ENCODE peak calls at places on chromosomes 4 and X, in four cellular contexts. One of them, this sample, is unnamed. For H3K36me3, the result is how much of the 10 kb centered on the place peaks cover.

GRCh38 chrX:68699960-68700746 is 52.7 kb downstream of the STARD8 start:
- DNase-seq in esophagus muscularis mucosa: no peak
- DNase-seq in MM.1S: no peak
- DNase-seq in OCI-LY7: no peak
- DNase-seq in this sample: no peak

GRCh38 chr4:46386570-46386969 is 3.4 kb downstream of the GABRA2 start:
- DNase-seq in esophagus muscularis mucosa: no peak
- DNase-seq in MM.1S: no peak
- DNase-seq in OCI-LY7: no peak
- DNase-seq in this sample: no peak

GRCh38 chrX:13270360-13270759 is 49.5 kb downstream of the ATXN3L start:
- DNase-seq in esophagus muscularis mucosa: no peak
- DNase-seq in MM.1S: no peak
- DNase-seq in OCI-LY7: no peak
- DNase-seq in this sample: no peak

GRCh38 chrX:13110427-13111324 is 66.3 kb upstream of the FAM9C start:
- DNase-seq in esophagus muscularis mucosa: no peak
- DNase-seq in MM.1S: no peak
- DNase-seq in OCI-LY7: no peak
- DNase-seq in this sample: no peak

GRCh38 chr4:96205143-96205542 is 365.2 kb downstream of the PDHA2 start:
- DNase-seq in esophagus muscularis mucosa: no peak
- DNase-seq in MM.1S: no peak
- DNase-seq in OCI-LY7: no peak
- DNase-seq in this sample: no peak

GRCh38 chr4:102832667-102833066 is 5.3 kb upstream of the UBE2D3 start:
- DNase-seq in esophagus muscularis mucosa: no peak
- DNase-seq in MM.1S: no peak
- DNase-seq in OCI-LY7: no peak
- DNase-seq in this sample: no peak

GRCh38 chr4:119268466-119268865 is 53.5 kb downstream of the FABP2 start:
- DNase-seq in esophagus muscularis mucosa: no peak
- DNase-seq in MM.1S: no peak
- DNase-seq in OCI-LY7: no peak
- DNase-seq in this sample: no peak

GRCh38 chr4:124947622-124948265 is 235.2 kb upstream of the ANKRD50 start:
- DNase-seq in esophagus muscularis mucosa: no peak
- DNase-seq in MM.1S: peak
- DNase-seq in OCI-LY7: no peak
- DNase-seq in this sample: no peak

GRCh38 chrX:134676440-134676839 is 18.2 kb upstream of the PLAC1 start:
- DNase-seq in esophagus muscularis mucosa: no peak
- DNase-seq in MM.1S: no peak
- DNase-seq in OCI-LY7: no peak
- DNase-seq in this sample: no peak

GRCh38 chrX:84865113-84865512 is 138.6 kb upstream of the APOOL start:
- DNase-seq in esophagus muscularis mucosa: no peak
- DNase-seq in MM.1S: no peak
- DNase-seq in OCI-LY7: no peak
- DNase-seq in this sample: no peak

GRCh38 chrX:9683350-9683749 is 82.3 kb downstream of the GPR143 start:
- DNase-seq in esophagus muscularis mucosa: no peak
- DNase-seq in MM.1S: no peak
- DNase-seq in OCI-LY7: no peak
- DNase-seq in this sample: no peak

GRCh38 chr4:184288451-184289178 is 70.9 kb upstream of the ENPP6 start:
- DNase-seq in esophagus muscularis mucosa: peak
- DNase-seq in MM.1S: peak
- DNase-seq in OCI-LY7: peak
- DNase-seq in this sample: peak

GRCh38 chr4:2803624-2804448 is 11.0 kb downstream of the SH3BP2 start:
- DNase-seq in esophagus muscularis mucosa: no peak
- DNase-seq in MM.1S: no peak
- DNase-seq in OCI-LY7: no peak
- DNase-seq in this sample: no peak

DNA sequence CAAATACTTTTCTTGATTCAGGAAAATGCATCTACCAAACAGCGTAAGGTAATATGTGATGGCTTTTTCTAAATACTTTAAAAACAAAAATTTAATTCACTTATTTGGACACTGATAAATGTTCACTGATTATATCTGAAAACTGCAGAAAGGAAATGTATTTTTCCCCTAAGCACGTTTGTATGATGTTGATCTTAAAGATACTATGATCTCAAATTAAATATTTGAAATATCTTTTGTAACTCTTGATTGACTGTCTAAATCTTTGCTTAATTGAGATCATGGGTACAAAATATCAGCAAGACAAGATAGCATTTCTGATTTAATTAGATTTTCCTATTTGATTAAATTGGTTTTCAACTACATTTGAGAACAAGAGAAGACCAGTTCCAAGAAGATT is 281.0 kb upstream of the UGT8 start:
- DNase-seq in esophagus muscularis mucosa: no peak
- DNase-seq in MM.1S: no peak
- DNase-seq in OCI-LY7: no peak
- DNase-seq in this sample: no peak
- TF ChIP-seq CTCF in esophagus muscularis mucosa: no peak
- TF ChIP-seq CTCF in MM.1S: no peak
- TF ChIP-seq CTCF in OCI-LY7: no peak
- TF ChIP-seq CTCF in this sample: no peak

GRCh38 chr4:6773616-6774540 is 8.6 kb upstream of the KIAA0232 start:
- DNase-seq in esophagus muscularis mucosa: no peak
- DNase-seq in MM.1S: no peak
- DNase-seq in OCI-LY7: no peak
- DNase-seq in this sample: no peak
- H3K4me3 ChIP-seq in esophagus muscularis mucosa: no peak
- H3K4me3 ChIP-seq in MM.1S: no peak
- H3K4me3 ChIP-seq in OCI-LY7: no peak
- H3K4me3 ChIP-seq in this sample: no peak

DNA sequence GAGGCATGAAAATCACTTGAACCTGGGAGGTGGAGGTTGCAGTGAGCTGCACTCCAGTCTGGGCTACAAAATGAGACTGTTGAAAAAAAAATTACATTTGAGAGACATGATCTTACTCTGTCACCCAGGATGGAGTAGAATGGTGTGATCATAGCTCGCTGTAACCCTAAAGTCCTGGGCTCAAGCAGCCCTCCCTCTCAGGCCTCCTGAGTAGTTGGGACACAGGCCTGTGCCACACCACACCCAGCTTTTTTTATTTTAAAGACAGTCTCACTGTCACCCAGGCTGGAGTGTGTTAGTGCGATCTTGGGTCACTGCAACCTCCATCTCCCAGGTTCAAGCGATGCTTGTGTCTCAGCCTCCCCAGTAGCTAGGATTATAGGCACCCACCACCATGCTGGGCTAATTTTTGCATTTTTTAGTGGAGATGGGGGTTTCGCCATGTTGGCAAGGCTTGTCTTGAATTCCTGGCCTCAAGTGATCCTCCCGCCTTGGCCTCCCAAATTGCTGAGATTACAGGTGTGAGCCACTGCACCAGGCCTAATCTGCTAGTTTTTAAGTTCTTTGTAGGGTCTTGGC is 6.1 kb downstream of the RPS3A start:
- DNase-seq in esophagus muscularis mucosa: no peak
- DNase-seq in MM.1S: no peak
- DNase-seq in OCI-LY7: no peak
- DNase-seq in this sample: no peak
- H3K36me3 ChIP-seq in esophagus muscularis mucosa: under half
- H3K36me3 ChIP-seq in MM.1S: under half
- H3K36me3 ChIP-seq in OCI-LY7: half or more
- H3K36me3 ChIP-seq in this sample: under half

GRCh38 chr4:167290684-167291083 is 56.4 kb upstream of the SPOCK3 start:
- DNase-seq in esophagus muscularis mucosa: no peak
- DNase-seq in MM.1S: peak
- DNase-seq in OCI-LY7: no peak
- DNase-seq in this sample: no peak
- TF ChIP-seq CTCF in esophagus muscularis mucosa: peak
- TF ChIP-seq CTCF in MM.1S: peak
- TF ChIP-seq CTCF in OCI-LY7: peak
- TF ChIP-seq CTCF in this sample: peak

GRCh38 chrX:152960115-152960514 is 33.8 kb downstream of the PNMA5 start:
- DNase-seq in esophagus muscularis mucosa: no peak
- DNase-seq in MM.1S: no peak
- DNase-seq in OCI-LY7: no peak
- DNase-seq in this sample: no peak

GRCh38 chrX:152959626-152960025 is 34.3 kb downstream of the PNMA5 start:
- DNase-seq in esophagus muscularis mucosa: no peak
- DNase-seq in MM.1S: no peak
- DNase-seq in OCI-LY7: no peak
- DNase-seq in this sample: no peak

GRCh38 chrX:152958524-152959465 is 35.1 kb downstream of the PNMA5 start:
- DNase-seq in esophagus muscularis mucosa: peak
- DNase-seq in MM.1S: peak
- DNase-seq in OCI-LY7: peak
- DNase-seq in this sample: peak

GRCh38 chrX:152958047-152958446 is 35.9 kb downstream of the PNMA5 start:
- DNase-seq in esophagus muscularis mucosa: no peak
- DNase-seq in MM.1S: no peak
- DNase-seq in OCI-LY7: no peak
- DNase-seq in this sample: no peak
- H3K4me3 ChIP-seq in esophagus muscularis mucosa: peak
- H3K4me3 ChIP-seq in MM.1S: no peak
- H3K4me3 ChIP-seq in OCI-LY7: peak
- H3K4me3 ChIP-seq in this sample: no peak

This sample was measured in GM06990.